ENCODE peak calls at places on chromosome 6, in seven cellular contexts. One of them, this sample, is unnamed.

GRCh38 chr6:6998194-6998569 is 109.6 kb upstream of the RREB1 start:
- DNase-seq in cardiac muscle cell: no peak
- DNase-seq in SHP77: no peak
- DNase-seq in upper lobe of right lung: no peak
- DNase-seq in stomach: no peak
- DNase-seq in CD8-positive, alpha-beta T cell: no peak
- DNase-seq in NCI-H1930: no peak
- DNase-seq in this sample: peak; percentile 4

GRCh38 chr6:170062209-170062903 is 228.5 kb downstream of the DLL1 start:
- DNase-seq in cardiac muscle cell: no peak
- DNase-seq in SHP77: no peak
- DNase-seq in upper lobe of right lung: peak; percentile 51
- DNase-seq in stomach: peak; percentile 19
- DNase-seq in CD8-positive, alpha-beta T cell: no peak
- DNase-seq in NCI-H1930: no peak
- DNase-seq in this sample: no peak

GRCh38 chr6:160141001-160141726 is 19.5 kb downstream of the SLC22A1 start:
- DNase-seq in cardiac muscle cell: peak; percentile 53
- DNase-seq in SHP77: no peak
- DNase-seq in upper lobe of right lung: no peak
- DNase-seq in stomach: no peak
- DNase-seq in CD8-positive, alpha-beta T cell: no peak
- DNase-seq in NCI-H1930: no peak
- DNase-seq in this sample: peak; percentile 86

GRCh38 chr6:6901205-6901719 is 206.5 kb upstream of the RREB1 start:
- DNase-seq in cardiac muscle cell: no peak
- DNase-seq in SHP77: no peak
- DNase-seq in upper lobe of right lung: no peak
- DNase-seq in stomach: no peak
- DNase-seq in CD8-positive, alpha-beta T cell: no peak
- DNase-seq in NCI-H1930: no peak
- DNase-seq in this sample: no peak

GRCh38 chr6:7052441-7052936 is 55.3 kb upstream of the RREB1 start:
- DNase-seq in cardiac muscle cell: peak; percentile 91
- DNase-seq in SHP77: peak; percentile 22
- DNase-seq in upper lobe of right lung: peak; percentile 83
- DNase-seq in stomach: peak; percentile 36
- DNase-seq in CD8-positive, alpha-beta T cell: peak; percentile 8
- DNase-seq in NCI-H1930: no peak
- DNase-seq in this sample: no peak

GRCh38 chr6:150272976-150273315 is 95.9 kb upstream of the IYD start:
- DNase-seq in cardiac muscle cell: no peak
- DNase-seq in SHP77: no peak
- DNase-seq in upper lobe of right lung: no peak
- DNase-seq in stomach: no peak
- DNase-seq in CD8-positive, alpha-beta T cell: no peak
- DNase-seq in NCI-H1930: no peak
- DNase-seq in this sample: no peak

GRCh38 chr6:6704423-6705060 is 116.0 kb downstream of the LY86 start:
- DNase-seq in cardiac muscle cell: no peak
- DNase-seq in SHP77: no peak
- DNase-seq in upper lobe of right lung: no peak
- DNase-seq in stomach: no peak
- DNase-seq in CD8-positive, alpha-beta T cell: no peak
- DNase-seq in NCI-H1930: no peak
- DNase-seq in this sample: no peak

GRCh38 chr6:72649032-72649984 is 27.4 kb downstream of the KCNQ5 start:
- DNase-seq in cardiac muscle cell: peak; percentile 86
- DNase-seq in SHP77: no peak
- DNase-seq in upper lobe of right lung: no peak
- DNase-seq in stomach: no peak
- DNase-seq in CD8-positive, alpha-beta T cell: no peak
- DNase-seq in NCI-H1930: no peak
- DNase-seq in this sample: peak; percentile 86

GRCh38 chr6:152146385-152146784 is 338.9 kb downstream of the ESR1 start:
- DNase-seq in cardiac muscle cell: peak; percentile 57
- DNase-seq in SHP77: no peak
- DNase-seq in upper lobe of right lung: no peak
- DNase-seq in stomach: no peak
- DNase-seq in CD8-positive, alpha-beta T cell: no peak
- DNase-seq in NCI-H1930: no peak
- DNase-seq in this sample: peak; percentile 86

GRCh38 chr6:54913211-54913610 is 66.6 kb downstream of the FAM83B start:
- DNase-seq in cardiac muscle cell: no peak
- DNase-seq in SHP77: no peak
- DNase-seq in upper lobe of right lung: no peak
- DNase-seq in stomach: no peak
- DNase-seq in CD8-positive, alpha-beta T cell: no peak
- DNase-seq in NCI-H1930: no peak
- DNase-seq in this sample: peak; percentile 3

GRCh38 chr6:1624848-1625341 is 15.2 kb downstream of the FOXC1 start:
- DNase-seq in cardiac muscle cell: peak; percentile 57
- DNase-seq in SHP77: no peak
- DNase-seq in upper lobe of right lung: no peak
- DNase-seq in stomach: no peak
- DNase-seq in CD8-positive, alpha-beta T cell: no peak
- DNase-seq in NCI-H1930: no peak
- DNase-seq in this sample: no peak

GRCh38 chr6:33375143-33375649 is 16.4 kb upstream of the KIFC1 start:
- DNase-seq in cardiac muscle cell: peak; percentile 98
- DNase-seq in SHP77: no peak
- DNase-seq in upper lobe of right lung: peak; percentile 69
- DNase-seq in stomach: peak; percentile 76
- DNase-seq in CD8-positive, alpha-beta T cell: no peak
- DNase-seq in NCI-H1930: no peak
- DNase-seq in this sample: peak; percentile 85

GRCh38 chr6:16619017-16619416 is 142.2 kb downstream of the ATXN1 start:
- DNase-seq in cardiac muscle cell: no peak
- DNase-seq in SHP77: no peak
- DNase-seq in upper lobe of right lung: no peak
- DNase-seq in stomach: no peak
- DNase-seq in CD8-positive, alpha-beta T cell: no peak
- DNase-seq in NCI-H1930: no peak
- DNase-seq in this sample: no peak

GRCh38 chr6:138944412-138944811 is 43.6 kb downstream of the REPS1 start:
- DNase-seq in cardiac muscle cell: peak; percentile 67
- DNase-seq in SHP77: no peak
- DNase-seq in upper lobe of right lung: no peak
- DNase-seq in stomach: no peak
- DNase-seq in CD8-positive, alpha-beta T cell: no peak
- DNase-seq in NCI-H1930: no peak
- DNase-seq in this sample: peak; percentile 62

GRCh38 chr6:142926494-142927273 is 18.3 kb downstream of the HIVEP2 start:
- DNase-seq in cardiac muscle cell: peak; percentile 97
- DNase-seq in SHP77: no peak
- DNase-seq in upper lobe of right lung: peak; percentile 90
- DNase-seq in stomach: peak; percentile 79
- DNase-seq in CD8-positive, alpha-beta T cell: peak; percentile 78
- DNase-seq in NCI-H1930: no peak
- DNase-seq in this sample: peak; percentile 93

GRCh38 chr6:35489995-35490791 is 6.7 kb downstream of the TEAD3 start:
- DNase-seq in cardiac muscle cell: peak; percentile 71
- DNase-seq in SHP77: no peak
- DNase-seq in upper lobe of right lung: peak; percentile 77
- DNase-seq in stomach: no peak
- DNase-seq in CD8-positive, alpha-beta T cell: no peak
- DNase-seq in NCI-H1930: no peak
- DNase-seq in this sample: peak; percentile 62

GRCh38 chr6:54992789-54993188 is 146.2 kb downstream of the FAM83B start:
- DNase-seq in cardiac muscle cell: peak; percentile 24
- DNase-seq in SHP77: no peak
- DNase-seq in upper lobe of right lung: no peak
- DNase-seq in stomach: no peak
- DNase-seq in CD8-positive, alpha-beta T cell: no peak
- DNase-seq in NCI-H1930: no peak
- DNase-seq in this sample: no peak

GRCh38 chr6:120304223-120304622 is 954.7 kb upstream of the MAN1A1 start:
- DNase-seq in cardiac muscle cell: no peak
- DNase-seq in SHP77: no peak
- DNase-seq in upper lobe of right lung: no peak
- DNase-seq in stomach: no peak
- DNase-seq in CD8-positive, alpha-beta T cell: no peak
- DNase-seq in NCI-H1930: no peak
- DNase-seq in this sample: no peak

GRCh38 chr6:119129148-119129967 is 50.9 kb upstream of the FAM184A start:
- DNase-seq in cardiac muscle cell: peak; percentile 86
- DNase-seq in SHP77: peak; percentile 43
- DNase-seq in upper lobe of right lung: no peak
- DNase-seq in stomach: no peak
- DNase-seq in CD8-positive, alpha-beta T cell: peak; percentile 28
- DNase-seq in NCI-H1930: peak; percentile 35
- DNase-seq in this sample: peak; percentile 87

GRCh38 chr6:66538548-66539135 is 831.6 kb upstream of the EYS start:
- DNase-seq in cardiac muscle cell: no peak
- DNase-seq in SHP77: no peak
- DNase-seq in upper lobe of right lung: no peak
- DNase-seq in stomach: no peak
- DNase-seq in CD8-positive, alpha-beta T cell: no peak
- DNase-seq in NCI-H1930: no peak
- DNase-seq in this sample: no peak

GRCh38 chr6:165117121-165117520 is 192.3 kb downstream of the C6orf118 start:
- DNase-seq in cardiac muscle cell: no peak
- DNase-seq in SHP77: no peak
- DNase-seq in upper lobe of right lung: no peak
- DNase-seq in stomach: no peak
- DNase-seq in CD8-positive, alpha-beta T cell: no peak
- DNase-seq in NCI-H1930: no peak
- DNase-seq in this sample: no peak

GRCh38 chr6:48476257-48476656 is 365.3 kb upstream of the PTCHD4 start:
- DNase-seq in cardiac muscle cell: peak; percentile 64
- DNase-seq in SHP77: no peak
- DNase-seq in upper lobe of right lung: no peak
- DNase-seq in stomach: no peak
- DNase-seq in CD8-positive, alpha-beta T cell: no peak
- DNase-seq in NCI-H1930: no peak
- DNase-seq in this sample: peak; percentile 10

GRCh38 chr6:167547751-167548150 is 222.9 kb downstream of the TTLL2 start:
- DNase-seq in cardiac muscle cell: peak; percentile 87
- DNase-seq in SHP77: no peak
- DNase-seq in upper lobe of right lung: no peak
- DNase-seq in stomach: no peak
- DNase-seq in CD8-positive, alpha-beta T cell: no peak
- DNase-seq in NCI-H1930: no peak
- DNase-seq in this sample: no peak

GRCh38 chr6:19472168-19472567 is 365.0 kb upstream of the ID4 start:
- DNase-seq in cardiac muscle cell: peak; percentile 96
- DNase-seq in SHP77: no peak
- DNase-seq in upper lobe of right lung: no peak
- DNase-seq in stomach: no peak
- DNase-seq in CD8-positive, alpha-beta T cell: no peak
- DNase-seq in NCI-H1930: no peak
- DNase-seq in this sample: peak; percentile 48

GRCh38 chr6:149766156-149766768 is 16.7 kb downstream of the PCMT1 start:
- DNase-seq in cardiac muscle cell: peak; percentile 91
- DNase-seq in SHP77: no peak
- DNase-seq in upper lobe of right lung: no peak
- DNase-seq in stomach: peak; percentile 48
- DNase-seq in CD8-positive, alpha-beta T cell: no peak
- DNase-seq in NCI-H1930: no peak
- DNase-seq in this sample: peak; percentile 62

GRCh38 chr6:132210886-132211563 is 190.2 kb downstream of the MOXD1 start:
- DNase-seq in cardiac muscle cell: peak; percentile 36
- DNase-seq in SHP77: no peak
- DNase-seq in upper lobe of right lung: no peak
- DNase-seq in stomach: no peak
- DNase-seq in CD8-positive, alpha-beta T cell: no peak
- DNase-seq in NCI-H1930: no peak
- DNase-seq in this sample: no peak

GRCh38 chr6:23650676-23651075 is 475.3 kb upstream of the NRSN1 start:
- DNase-seq in cardiac muscle cell: no peak
- DNase-seq in SHP77: no peak
- DNase-seq in upper lobe of right lung: no peak
- DNase-seq in stomach: no peak
- DNase-seq in CD8-positive, alpha-beta T cell: no peak
- DNase-seq in NCI-H1930: no peak
- DNase-seq in this sample: no peak

GRCh38 chr6:31485063-31485462 is 12.9 kb upstream of the MICB start:
- DNase-seq in cardiac muscle cell: peak; percentile 17
- DNase-seq in SHP77: no peak
- DNase-seq in upper lobe of right lung: no peak
- DNase-seq in stomach: no peak
- DNase-seq in CD8-positive, alpha-beta T cell: no peak
- DNase-seq in NCI-H1930: no peak
- DNase-seq in this sample: peak; percentile 56

GRCh38 chr6:38776515-38776914 is 61.4 kb downstream of the DNAH8 start:
- DNase-seq in cardiac muscle cell: no peak
- DNase-seq in SHP77: no peak
- DNase-seq in upper lobe of right lung: no peak
- DNase-seq in stomach: no peak
- DNase-seq in CD8-positive, alpha-beta T cell: no peak
- DNase-seq in NCI-H1930: no peak
- DNase-seq in this sample: peak; percentile 14

GRCh38 chr6:159533568-159533967 is 159.5 kb downstream of the SOD2 start:
- DNase-seq in cardiac muscle cell: no peak
- DNase-seq in SHP77: no peak
- DNase-seq in upper lobe of right lung: no peak
- DNase-seq in stomach: no peak
- DNase-seq in CD8-positive, alpha-beta T cell: no peak
- DNase-seq in NCI-H1930: no peak
- DNase-seq in this sample: peak; percentile 75

GRCh38 chr6:127119361-127120108 is 1.1 kb downstream of the RSPO3 start:
- DNase-seq in cardiac muscle cell: no peak
- DNase-seq in SHP77: no peak
- DNase-seq in upper lobe of right lung: peak; percentile 68
- DNase-seq in stomach: peak; percentile 25
- DNase-seq in CD8-positive, alpha-beta T cell: no peak
- DNase-seq in NCI-H1930: no peak
- DNase-seq in this sample: no peak

GRCh38 chr6:121523628-121524027 is 88.2 kb downstream of the GJA1 start:
- DNase-seq in cardiac muscle cell: peak; percentile 45
- DNase-seq in SHP77: no peak
- DNase-seq in upper lobe of right lung: no peak
- DNase-seq in stomach: no peak
- DNase-seq in CD8-positive, alpha-beta T cell: no peak
- DNase-seq in NCI-H1930: no peak
- DNase-seq in this sample: no peak

GRCh38 chr6:141701732-141702131 is 431.0 kb upstream of the GJE1 start:
- DNase-seq in cardiac muscle cell: no peak
- DNase-seq in SHP77: no peak
- DNase-seq in upper lobe of right lung: no peak
- DNase-seq in stomach: no peak
- DNase-seq in CD8-positive, alpha-beta T cell: no peak
- DNase-seq in NCI-H1930: no peak
- DNase-seq in this sample: no peak

GRCh38 chr6:136640132-136640915 is 90.1 kb upstream of the MAP7 start:
- DNase-seq in cardiac muscle cell: peak; percentile 78
- DNase-seq in SHP77: no peak
- DNase-seq in upper lobe of right lung: no peak
- DNase-seq in stomach: no peak
- DNase-seq in CD8-positive, alpha-beta T cell: no peak
- DNase-seq in NCI-H1930: no peak
- DNase-seq in this sample: peak; percentile 81

GRCh38 chr6:112466378-112467151 is 119.4 kb downstream of the RFPL4B start:
- DNase-seq in cardiac muscle cell: peak; percentile 49
- DNase-seq in SHP77: no peak
- DNase-seq in upper lobe of right lung: no peak
- DNase-seq in stomach: no peak
- DNase-seq in CD8-positive, alpha-beta T cell: no peak
- DNase-seq in NCI-H1930: no peak
- DNase-seq in this sample: no peak

GRCh38 chr6:152180601-152181000 is 373.1 kb downstream of the ESR1 start:
- DNase-seq in cardiac muscle cell: no peak
- DNase-seq in SHP77: no peak
- DNase-seq in upper lobe of right lung: no peak
- DNase-seq in stomach: no peak
- DNase-seq in CD8-positive, alpha-beta T cell: no peak
- DNase-seq in NCI-H1930: no peak
- DNase-seq in this sample: no peak

GRCh38 chr6:144931172-144932035 is 646.3 kb downstream of the UTRN start:
- DNase-seq in cardiac muscle cell: peak; percentile 54
- DNase-seq in SHP77: peak; percentile 6
- DNase-seq in upper lobe of right lung: no peak
- DNase-seq in stomach: peak; percentile 35
- DNase-seq in CD8-positive, alpha-beta T cell: peak; percentile 16
- DNase-seq in NCI-H1930: no peak
- DNase-seq in this sample: peak; percentile 34

GRCh38 chr6:7129784-7130569 is 22.2 kb downstream of the RREB1 start:
- DNase-seq in cardiac muscle cell: peak; percentile 52
- DNase-seq in SHP77: peak; percentile 5
- DNase-seq in upper lobe of right lung: peak; percentile 74
- DNase-seq in stomach: no peak
- DNase-seq in CD8-positive, alpha-beta T cell: no peak
- DNase-seq in NCI-H1930: no peak
- DNase-seq in this sample: no peak